ENCODE peak calls at places on chromosomes 4 and X, in eight cellular contexts. K is NCI-H1105; M is activated CD8-positive, alpha-beta memory T cell treated with anti-CD3 and anti-CD28 coated beads for 48 hours; X is NCI-H2081; A is M059J; V is naive thymus-derived CD8-positive, alpha-beta T cell; D is NCI-H1092 treated with DMSO at 0.1 percent for 48 hours; T is stimulated activated naive B cell treated with anti-CD40 and anti-IgM and Interleukin-4, amounts not matched to agents 10 μg/mL and 1 μg/mL and 100 μg/mL, for 72 hours. N is an unnamed sample.

GRCh38 chrX:54043696-54044125 is 562 bp downstream of the PHF8 start:
- DNase-seq in T (peak), D (peak), K (no peak), V (no peak), X (peak), M (no peak), A (peak), N (peak)

GRCh38 chr4:126938023-126938422 is 694.7 kb upstream of the INTU start:
- DNase-seq in X (no peak), K (no peak), A (no peak), T (no peak), M (no peak), D (no peak), V (no peak), N (peak)

GRCh38 chr4:115249808-115250207 is 136.4 kb upstream of the NDST4 start:
- DNase-seq in D (no peak), K (no peak), X (no peak), T (no peak), V (no peak), M (no peak), A (peak), N (no peak)

GRCh38 chrX:151974336-151975227 is at the start of gene GABRE:
- DNase-seq in X (no peak), V (no peak), M (no peak), D (no peak), K (no peak), T (no peak), A (peak), N (peak)

GRCh38 chr4:101651778-101652177 is 138.8 kb upstream of the BANK1 start:
- DNase-seq in A (no peak), K (no peak), V (no peak), M (no peak), T (no peak), D (peak), X (no peak), N (no peak)

GRCh38 chrX:135513140-135513535 is 7.3 kb upstream of the INTS6L start:
- DNase-seq in V (no peak), X (no peak), K (no peak), T (no peak), M (no peak), A (peak), D (no peak), N (no peak)

GRCh38 chrX:45788941-45789348 is 588.3 kb upstream of the DIPK2B start:
- DNase-seq in A (no peak), X (no peak), V (no peak), T (no peak), M (no peak), D (no peak), K (no peak), N (peak)

GRCh38 chr4:129098578-129098977 is 2.6 kb downstream of the C4orf33 start:
- DNase-seq in V (no peak), M (no peak), A (peak), K (no peak), X (no peak), D (no peak), T (no peak), N (no peak)